ENCODE peak calls at places on chromosomes 3 and 15, in nine cellular contexts. N, W, A, Z, V, R, D, K and S are unnamed samples.

GRCh38 chr3:157746391-157746790 is 243.2 kb upstream of the VEPH1 start:
- DNase-seq in N (no peak), W (no peak), A (no peak), Z (no peak), V (peak; percentile 27), R (no peak), D (no peak), K (no peak), S (no peak)

GRCh38 chr3:149506540-149506939 is 32.0 kb downstream of the TM4SF4 start:
- DNase-seq in N (no peak), W (no peak), A (no peak), Z (no peak), V (peak; percentile 35), R (no peak), D (peak; percentile 41), K (no peak), S (peak; percentile 50)

GRCh38 chr15:57143511-57144078 is 225.2 kb downstream of the TCF12 start:
- DNase-seq in N (no peak), W (no peak), A (no peak), Z (no peak), V (no peak), R (no peak), D (no peak), K (no peak), S (no peak)

GRCh38 chr3:196813903-196814302 is 53.8 kb upstream of the SENP5 start:
- DNase-seq in N (no peak), W (no peak), A (no peak), Z (no peak), V (no peak), R (no peak), D (peak; percentile 3), K (no peak), S (peak; percentile 21)

GRCh38 chr3:105829229-105829628 is 39.6 kb downstream of the CBLB start:
- DNase-seq in N (peak; percentile 33), W (no peak), A (no peak), Z (no peak), V (no peak), R (no peak), D (no peak), K (peak; percentile 24), S (no peak)

GRCh38 chr15:73344051-73344450 is 24.7 kb downstream of the HCN4 start:
- DNase-seq in N (no peak), W (no peak), A (no peak), Z (no peak), V (no peak), R (no peak), D (peak; percentile 7), K (no peak), S (peak; percentile 60)

GRCh38 chr3:58994746-58995330 is 55.0 kb downstream of the CFAP20DC start:
- DNase-seq in N (no peak), W (peak; percentile 69), A (peak; percentile 34), Z (peak; percentile 56), V (peak; percentile 69), R (peak; percentile 30), D (peak; percentile 73), K (peak; percentile 57), S (peak; percentile 80)

GRCh38 chr3:118782755-118783202 is 251.9 kb downstream of the IGSF11 start:
- DNase-seq in N (no peak), W (peak; percentile 34), A (no peak), Z (no peak), V (no peak), R (no peak), D (no peak), K (no peak), S (no peak)

GRCh38 chr3:40681658-40682055 is 156.9 kb downstream of the ZNF621 start:
- DNase-seq in N (no peak), W (peak; percentile 74), A (no peak), Z (no peak), V (no peak), R (no peak), D (no peak), K (no peak), S (no peak)

GRCh38 chr3:16472593-16472992 is 40.9 kb downstream of the RFTN1 start:
- DNase-seq in N (no peak), W (no peak), A (no peak), Z (no peak), V (no peak), R (no peak), D (no peak), K (no peak), S (no peak)

GRCh38 chr3:3800076-3800448 is 831 bp downstream of the LRRN1 start:
- DNase-seq in N (no peak), W (no peak), A (peak; percentile 34), Z (peak; percentile 27), V (peak; percentile 14), R (peak; percentile 30), D (no peak), K (peak; percentile 31), S (no peak)

GRCh38 chr15:60442763-60443162 is 36.2 kb downstream of the ICE2 start:
- DNase-seq in N (no peak), W (no peak), A (no peak), Z (no peak), V (peak; percentile 19), R (no peak), D (peak; percentile 25), K (no peak), S (peak; percentile 61)

GRCh38 chr3:122234117-122234516 is 50.6 kb downstream of the CASR start:
- DNase-seq in N (no peak), W (no peak), A (no peak), Z (no peak), V (no peak), R (no peak), D (no peak), K (no peak), S (no peak)

GRCh38 chr15:92954578-92954977 is 54.5 kb downstream of the CHD2 start:
- DNase-seq in N (no peak), W (no peak), A (no peak), Z (no peak), V (no peak), R (no peak), D (no peak), K (no peak), S (peak; percentile 20)

GRCh38 chr15:43105077-43105769 is 615 bp downstream of the UBR1 start:
- DNase-seq in N (peak; percentile 16), W (peak; percentile 54), A (no peak), Z (no peak), V (no peak), R (no peak), D (no peak), K (peak; percentile 55), S (peak; percentile 23)

GRCh38 chr3:184727357-184728060 is 15.6 kb upstream of the MAGEF1 start:
- DNase-seq in N (no peak), W (peak; percentile 82), A (peak; percentile 88), Z (peak; percentile 89), V (peak; percentile 87), R (peak; percentile 78), D (peak; percentile 51), K (peak; percentile 53), S (peak; percentile 78)

GRCh38 chr3:21954709-21955108 is 203.7 kb upstream of the ZNF385D start:
- DNase-seq in N (no peak), W (no peak), A (no peak), Z (no peak), V (peak; percentile 65), R (no peak), D (no peak), K (no peak), S (peak; percentile 40)